ENCODE peak calls at places on chromosome 11, in eight cellular contexts. L is RWPE1; Q is mammary epithelial cell; X is uterus; I is tibial nerve; K is stimulated activated CD8-positive, alpha-beta memory T cell treated with anti-CD3 and anti-CD28 coated beads, Interleukin-4, amount 100 ng/mL, for 4 hours; Y is HS-27A; O is OCI-M1. U is an unnamed sample.

GRCh38 chr11:24828938-24829337 is 332.1 kb downstream of the LUZP2 start:
- DNase-seq in L (no peak), Q (no peak), X (no peak), I (no peak), K (no peak), Y (no peak), O (no peak), U (no peak)

GRCh38 chr11:8288824-8289223 is 25.1 kb upstream of the LMO1 start:
- DNase-seq in L (no peak), Q (no peak), X (no peak), I (no peak), K (no peak), Y (no peak), O (no peak), U (no peak)

GRCh38 chr11:115921540-115921939 is 417.3 kb upstream of the CADM1 start:
- DNase-seq in L (no peak), Q (no peak), X (no peak), I (no peak), K (no peak), Y (no peak), O (no peak), U (no peak)

GRCh38 chr11:6413791-6414231 is 5.1 kb downstream of the APBB1 start:
- DNase-seq in L (no peak), Q (no peak), X (no peak), I (no peak), K (peak; percentile 47), Y (no peak), O (no peak), U (no peak)

GRCh38 chr11:119340335-119341221 is at the start of gene C1QTNF5:
- DNase-seq in L (no peak), Q (no peak), X (peak; percentile 87), I (peak; percentile 92), K (no peak), Y (no peak), O (no peak), U (no peak)

GRCh38 chr11:6319879-6320410 is 356 bp downstream of the CAVIN3 start:
- DNase-seq in L (peak; percentile 94), Q (peak; percentile 94), X (peak; percentile 92), I (peak; percentile 89), K (no peak), Y (peak; percentile 95), O (no peak), U (peak; percentile 90)

GRCh38 chr11:15113381-15113780 is 1.3 kb upstream of the INSC start:
- DNase-seq in L (no peak), Q (no peak), X (no peak), I (no peak), K (no peak), Y (no peak), O (peak; percentile 59), U (no peak)

GRCh38 chr11:102147031-102147430 is 36.8 kb downstream of the YAP1 start:
- DNase-seq in L (no peak), Q (no peak), X (no peak), I (no peak), K (no peak), Y (no peak), O (no peak), U (no peak)

GRCh38 chr11:33067294-33067693 is 27.9 kb downstream of the TCP11L1 start:
- DNase-seq in L (no peak), Q (no peak), X (no peak), I (no peak), K (no peak), Y (no peak), O (no peak), U (no peak)

GRCh38 chr11:128776434-128777284 is 82.8 kb downstream of the FLI1 start:
- DNase-seq in L (no peak), Q (no peak), X (peak; percentile 47), I (no peak), K (no peak), Y (no peak), O (peak; percentile 76), U (no peak)

GRCh38 chr11:76244311-76245061 is 38.2 kb upstream of the WNT11 start:
- DNase-seq in L (no peak), Q (no peak), X (no peak), I (no peak), K (no peak), Y (no peak), O (no peak), U (no peak)

GRCh38 chr11:36097219-36097650 is 153.4 kb downstream of the LDLRAD3 start:
- DNase-seq in L (no peak), Q (no peak), X (no peak), I (no peak), K (no peak), Y (no peak), O (peak; percentile 76), U (no peak)

GRCh38 chr11:71244116-71244815 is 8.1 kb downstream of the SHANK2 start:
- DNase-seq in L (no peak), Q (no peak), X (no peak), I (no peak), K (no peak), Y (no peak), O (no peak), U (peak; percentile 43)

GRCh38 chr11:76382209-76382608 is 1.1 kb downstream of the GVQW3 start:
- DNase-seq in L (no peak), Q (no peak), X (no peak), I (no peak), K (no peak), Y (no peak), O (no peak), U (no peak)